ENCODE peak calls at places on chromosomes 12 and 14, in five cellular contexts. R, C, J, E and Z are unnamed samples.

GRCh38 chr14:71103662-71104484 is 196.6 kb downstream of the PCNX1 start:
- DNase-seq in R (no peak), J (peak; percentile 71), C (no peak), E (peak; percentile 72), Z (peak; percentile 60)

GRCh38 chr12:118164798-118165486 is 29.0 kb downstream of the PEBP1 start:
- DNase-seq in C (no peak), R (no peak), J (peak; percentile 24), E (peak; percentile 32), Z (peak; percentile 50)

GRCh38 chr12:64625243-64626077 is 15.2 kb downstream of the RASSF3 start:
- DNase-seq in E (peak; percentile 32), R (peak; percentile 59), J (peak; percentile 80), C (peak; percentile 25), Z (no peak)

GRCh38 chr12:115046805-115047204 is 362.8 kb upstream of the TBX3 start:
- DNase-seq in E (no peak), C (no peak), R (no peak), J (no peak), Z (no peak)

GRCh38 chr12:40146800-40147797 is 41.2 kb upstream of the SLC2A13 start:
- DNase-seq in E (no peak), C (no peak), R (no peak), J (no peak), Z (no peak)

GRCh38 chr12:563250-563781 is 99.9 kb downstream of the NINJ2 start:
- DNase-seq in J (peak; percentile 40), E (no peak), R (no peak), C (peak; percentile 45), Z (no peak)

GRCh38 chr12:129067482-129067881 is 214.2 kb downstream of the GLT1D1 start:
- DNase-seq in E (peak; percentile 12), J (no peak), R (no peak), C (no peak), Z (peak; percentile 13)

GRCh38 chr12:6551496-6552139 is 4.2 kb downstream of the IFFO1 start:
- DNase-seq in J (peak; percentile 86), E (no peak), R (peak; percentile 76), C (no peak), Z (no peak)

GRCh38 chr12:27523305-27523641 is 733 bp upstream of the PPFIBP1 start:
- DNase-seq in C (no peak), J (no peak), R (no peak), E (no peak), Z (no peak)

GRCh38 chr14:73613046-73613383 is 698 bp downstream of the ACOT6 start:
- DNase-seq in E (no peak), J (no peak), C (no peak), R (no peak), Z (no peak)

GRCh38 chr14:71467419-71467818 is 464.8 kb upstream of the RGS6 start:
- DNase-seq in J (peak; percentile 79), C (no peak), R (no peak), E (no peak), Z (no peak)